ENCODE peak calls at places on chromosome 18, in eight cellular contexts. T, W, X, S, F, L, R and B are unnamed samples.

GRCh38 chr18:62506495-62507143 is 16.2 kb upstream of the ZCCHC2 start:
- DNase-seq in L (no peak), W (no peak), R (no peak), X (no peak), T (no peak), F (no peak), S (no peak), B (no peak)

GRCh38 chr18:12092398-12093229 is 1.0 kb upstream of the ANKRD62 start:
- DNase-seq in X (no peak), S (peak; percentile 60), L (no peak), T (no peak), R (no peak), W (peak; percentile 72), F (peak; percentile 9), B (peak; percentile 42)

GRCh38 chr18:60020107-60020925 is 120.5 kb downstream of the PMAIP1 start:
- DNase-seq in L (no peak), S (no peak), W (peak; percentile 1), T (no peak), F (peak; percentile 49), R (no peak), X (no peak), B (peak; percentile 33)

GRCh38 chr18:79542876-79543750 is 136.5 kb upstream of the CTDP1 start:
- DNase-seq in R (no peak), X (no peak), L (no peak), F (no peak), T (peak; percentile 30), S (no peak), W (no peak), B (no peak)

GRCh38 chr18:48893061-48893558 is 57.7 kb downstream of the SMAD7 start:
- DNase-seq in S (no peak), R (no peak), X (no peak), L (no peak), F (no peak), T (no peak), W (no peak), B (no peak)

GRCh38 chr18:57942493-57942892 is 101.5 kb upstream of the NEDD4L start:
- DNase-seq in F (no peak), W (peak; percentile 47), R (no peak), S (no peak), X (no peak), T (no peak), L (no peak), B (no peak)

GRCh38 chr18:79974025-79974424 is 9.6 kb downstream of the HSBP1L1 start:
- DNase-seq in R (no peak), X (no peak), W (no peak), S (no peak), L (no peak), F (no peak), T (no peak), B (no peak)

GRCh38 chr18:27887287-27887686 is 289.6 kb downstream of the CDH2 start:
- DNase-seq in L (no peak), F (no peak), W (no peak), X (no peak), S (no peak), T (no peak), R (no peak), B (no peak)

GRCh38 chr18:46469186-46469915 is 187.7 kb downstream of the LOXHD1 start:
- DNase-seq in F (no peak), R (no peak), T (no peak), S (no peak), X (no peak), L (no peak), W (peak; percentile 20), B (peak; percentile 88)

GRCh38 chr18:78255013-78255412 is 724.6 kb upstream of the SALL3 start:
- DNase-seq in W (no peak), X (no peak), T (no peak), R (no peak), F (no peak), L (no peak), S (no peak), B (no peak)

GRCh38 chr18:79740741-79741700 is 56.7 kb upstream of the KCNG2 start:
- DNase-seq in W (no peak), S (no peak), R (no peak), L (no peak), F (no peak), X (no peak), T (no peak), B (no peak)

GRCh38 chr18:61551586-61551985 is 218.4 kb downstream of the CDH20 start:
- DNase-seq in L (no peak), S (peak; percentile 67), T (peak; percentile 64), F (peak; percentile 65), R (no peak), W (peak; percentile 81), X (peak; percentile 15), B (peak; percentile 75)

GRCh38 chr18:74303936-74304335 is 11.7 kb upstream of the C18orf63 start:
- DNase-seq in W (no peak), X (no peak), R (no peak), L (no peak), S (no peak), F (no peak), T (no peak), B (no peak)

GRCh38 chr18:58590231-58590630 is 38.7 kb downstream of the ALPK2 start:
- DNase-seq in X (no peak), F (no peak), L (no peak), R (no peak), W (peak; percentile 25), T (no peak), S (no peak), B (peak; percentile 26)

GRCh38 chr18:79528846-79529245 is 133.1 kb downstream of the NFATC1 start:
- DNase-seq in X (peak; percentile 84), R (peak; percentile 78), T (peak; percentile 24), W (peak; percentile 82), F (peak; percentile 84), S (peak; percentile 29), L (peak; percentile 10), B (peak; percentile 59)

GRCh38 chr18:44537521-44537920 is 143.2 kb upstream of the SETBP1 start:
- DNase-seq in L (no peak), W (no peak), R (no peak), T (no peak), F (no peak), X (no peak), S (no peak), B (no peak)

GRCh38 chr18:33584845-33585775 is 7.1 kb downstream of the ASXL3 start:
- DNase-seq in F (no peak), S (peak; percentile 70), W (peak; percentile 77), L (peak; percentile 13), X (no peak), T (peak; percentile 62), R (no peak), B (peak; percentile 69)

GRCh38 chr18:42392416-42392815 is 437.4 kb downstream of the PIK3C3 start:
- DNase-seq in F (no peak), T (no peak), R (no peak), L (no peak), S (peak; percentile 27), W (no peak), X (no peak), B (peak; percentile 59)

GRCh38 chr18:31603335-31603734 is 11.7 kb downstream of the TTR start:
- DNase-seq in X (no peak), T (no peak), L (no peak), W (no peak), R (no peak), S (no peak), F (no peak), B (no peak)

GRCh38 chr18:67600781-67601180 is 84.3 kb upstream of the DSEL start:
- DNase-seq in S (no peak), W (no peak), L (no peak), X (no peak), R (no peak), T (no peak), F (no peak), B (no peak)

GRCh38 chr18:59837586-59837985 is 62.2 kb upstream of the PMAIP1 start:
- DNase-seq in R (peak; percentile 39), W (peak; percentile 71), X (peak; percentile 74), L (no peak), F (peak; percentile 93), T (peak; percentile 38), S (peak; percentile 74), B (peak; percentile 95)

GRCh38 chr18:45416168-45416567 is 199.1 kb upstream of the SLC14A2 start:
- DNase-seq in F (no peak), S (peak; percentile 81), R (no peak), X (no peak), W (peak; percentile 16), T (peak; percentile 22), L (peak; percentile 9), B (peak; percentile 92)

GRCh38 chr18:79952996-79953559 is 1.6 kb upstream of the SLC66A2 start:
- DNase-seq in L (no peak), S (no peak), F (no peak), X (no peak), W (peak; percentile 72), T (no peak), R (peak; percentile 10), B (peak; percentile 71)

GRCh38 chr18:11078491-11078890 is 70.9 kb downstream of the PIEZO2 start:
- DNase-seq in T (no peak), W (no peak), F (no peak), R (no peak), S (no peak), X (no peak), L (no peak), B (no peak)

GRCh38 chr18:44715841-44716240 is 35.2 kb downstream of the SETBP1 start:
- DNase-seq in R (no peak), W (peak; percentile 18), F (no peak), S (no peak), T (no peak), X (no peak), L (no peak), B (peak; percentile 86)

GRCh38 chr18:378039-378438 is 110.2 kb upstream of the THOC1 start:
- DNase-seq in R (no peak), S (no peak), L (peak; percentile 51), X (no peak), T (peak; percentile 50), W (no peak), F (no peak), B (no peak)

GRCh38 chr18:58231930-58232329 is 187.9 kb downstream of the NEDD4L start:
- DNase-seq in S (no peak), F (peak; percentile 62), T (no peak), R (no peak), X (no peak), L (no peak), W (no peak), B (peak; percentile 28)

GRCh38 chr18:43007365-43007764 is 108.1 kb downstream of the RIT2 start:
- DNase-seq in T (no peak), L (no peak), F (no peak), S (no peak), X (no peak), W (no peak), R (no peak), B (no peak)

GRCh38 chr18:62372156-62372555 is 47.0 kb downstream of the TNFRSF11A start:
- DNase-seq in F (peak; percentile 46), T (no peak), S (peak; percentile 58), W (no peak), X (no peak), R (no peak), L (no peak), B (peak; percentile 65)

GRCh38 chr18:42860011-42860410 is 255.5 kb downstream of the RIT2 start:
- DNase-seq in R (no peak), S (no peak), W (no peak), X (no peak), F (no peak), L (no peak), T (no peak), B (no peak)

GRCh38 chr18:69730664-69731063 is 217.0 kb downstream of the CD226 start:
- DNase-seq in S (no peak), W (no peak), T (no peak), R (no peak), X (no peak), L (no peak), F (no peak), B (no peak)

GRCh38 chr18:9090578-9090977 is 11.9 kb upstream of the NDUFV2 start:
- DNase-seq in S (no peak), X (no peak), R (no peak), L (no peak), W (no peak), F (no peak), T (no peak), B (no peak)

GRCh38 chr18:24429188-24429587 is 2.7 kb downstream of the IMPACT start:
- DNase-seq in W (no peak), R (no peak), S (no peak), L (no peak), F (no peak), T (no peak), X (no peak), B (no peak)

GRCh38 chr18:56709463-56709862 is 58.3 kb downstream of the WDR7 start:
- DNase-seq in S (no peak), W (no peak), T (no peak), X (no peak), R (no peak), L (no peak), F (peak; percentile 62), B (peak; percentile 30)